ENCODE peak calls at places on chromosomes 5 and 9, in five cellular contexts. X is GM13976; Y is stimulated activated CD8-positive, alpha-beta memory T cell treated with anti-CD3 and anti-CD28 coated beads, Interleukin-15, amount 100 ng/mL, for 24 hours; T is mesendoderm; A is occipital lobe. F is an unnamed sample.

GRCh38 chr5:137040641-137041340 is 458.3 kb downstream of the SPOCK1 start:
- DNase-seq in X (no peak), T (no peak), A (no peak), Y (no peak), F (no peak)

GRCh38 chr9:129665008-129665771 is at the start of gene PRRX2:
- DNase-seq in T (peak; percentile 57), Y (peak; percentile 13), X (peak; percentile 65), A (no peak), F (no peak)

GRCh38 chr5:90020575-90021535 is 388.7 kb downstream of the CETN3 start:
- DNase-seq in Y (no peak), A (no peak), X (peak; percentile 21), T (peak; percentile 27), F (no peak)

GRCh38 chr9:114278881-114279570 is 43.9 kb upstream of the ORM1 start:
- DNase-seq in Y (no peak), A (no peak), T (peak; percentile 40), X (no peak), F (no peak)

GRCh38 chr5:98827161-98827560 is 53.7 kb downstream of the RGMB start:
- DNase-seq in Y (no peak), T (peak; percentile 57), X (peak; percentile 34), A (no peak), F (no peak)

GRCh38 chr9:100070071-100070470 is 28.7 kb downstream of the ERP44 start:
- DNase-seq in X (no peak), Y (no peak), A (no peak), T (no peak), F (no peak)

GRCh38 chr9:89492586-89492985 is 5.3 kb downstream of the SEMA4D start:
- DNase-seq in T (no peak), X (no peak), Y (no peak), A (no peak), F (no peak)

GRCh38 chr5:9483251-9483650 is 62.6 kb downstream of the SEMA5A start:
- DNase-seq in Y (no peak), X (no peak), A (no peak), T (peak; percentile 70), F (no peak)

GRCh38 chr5:10387690-10388089 is 34.2 kb downstream of the MARCHF6 start:
- DNase-seq in T (no peak), X (no peak), Y (no peak), A (no peak), F (no peak)

GRCh38 chr5:129972774-129973173 is 68.5 kb downstream of the CHSY3 start:
- DNase-seq in T (no peak), X (no peak), Y (no peak), A (no peak), F (no peak)

GRCh38 chr5:116375926-116376325 is 198.7 kb downstream of the SEMA6A start:
- DNase-seq in A (no peak), T (no peak), Y (no peak), X (no peak), F (peak; percentile 74)

GRCh38 chr9:103183569-103184191 is 188.5 kb downstream of the CYLC2 start:
- DNase-seq in A (no peak), Y (no peak), X (no peak), T (no peak), F (no peak)

GRCh38 chr5:68285857-68286611 is 70.5 kb downstream of the PIK3R1 start:
- DNase-seq in Y (no peak), T (peak; percentile 49), A (no peak), X (no peak), F (no peak)

GRCh38 chr9:6944093-6944551 is 186.3 kb downstream of the KDM4C start:
- DNase-seq in A (no peak), T (no peak), X (no peak), Y (no peak), F (no peak)

GRCh38 chr9:26888271-26888670 is 4.3 kb downstream of the CAAP1 start:
- DNase-seq in A (no peak), T (no peak), X (no peak), Y (no peak), F (no peak)

GRCh38 chr5:141465351-141465750 is 10.4 kb upstream of the PCDHGC3 start:
- DNase-seq in A (no peak), T (no peak), Y (no peak), X (no peak), F (no peak)

GRCh38 chr5:125190232-125191051 is 444.0 kb upstream of the ZNF608 start:
- DNase-seq in X (no peak), T (peak; percentile 48), Y (no peak), A (no peak), F (no peak)

GRCh38 chr9:99385814-99386279 is 163.8 kb downstream of the SEC61B start:
- DNase-seq in Y (no peak), A (no peak), X (no peak), T (no peak), F (no peak)

GRCh38 chr5:88188458-88189132 is 80.0 kb downstream of the TMEM161B start:
- DNase-seq in A (no peak), T (peak; percentile 20), X (no peak), Y (no peak), F (no peak)

GRCh38 chr5:180127682-180128670 is 56.4 kb upstream of the RNF130 start:
- DNase-seq in X (peak; percentile 31), T (no peak), A (no peak), Y (no peak), F (peak; percentile 46)

GRCh38 chr9:94772654-94773303 is 46.3 kb downstream of the AOPEP start:
- DNase-seq in T (no peak), A (peak; percentile 61), X (no peak), Y (no peak), F (no peak)

GRCh38 chr9:6123402-6123801 is 92.2 kb upstream of the IL33 start:
- DNase-seq in A (no peak), X (no peak), Y (no peak), T (no peak), F (no peak)

GRCh38 chr5:72115277-72115676 is 8.0 kb downstream of the MAP1B start:
- DNase-seq in T (no peak), X (no peak), Y (no peak), A (no peak), F (no peak)

F was measured in psoas muscle.